ENCODE peak calls at places on chromosomes 11 and 22, in seven cellular contexts. J is stimulated activated CD4-positive, alpha-beta T cell treated with anti-CD3 and anti-CD28 coated beads, Interleukin-2, amount 100 ng/mL, for 48 hours; Q is stimulated activated naive CD8-positive, alpha-beta T cell treated with anti-CD3 and anti-CD28 coated beads, Interleukin-15, amount 100 ng/mL, for 72 hours; M is activated CD4-positive, alpha-beta T cell treated with anti-CD3 and anti-CD28 coated beads, Interleukin-2, amount 50 U/mL, for 1 hour; V is nucleus accumbens; X is chondrocyte; T is COR-L47. I is an unnamed sample.

GRCh38 chr11:129012880-129013279 is 70.2 kb upstream of the TP53AIP1 start:
- DNase-seq in J (no peak), Q (no peak), M (no peak), V (no peak), X (no peak), T (no peak), I (no peak)

GRCh38 chr11:44899959-44900358 is 50.7 kb downstream of the TP53I11 start:
- DNase-seq in J (peak; percentile 37), Q (peak; percentile 31), M (peak; percentile 13), V (no peak), X (no peak), T (no peak), I (no peak)

GRCh38 chr22:19762315-19763140 is 1.9 kb downstream of the TBX1 start:
- DNase-seq in J (no peak), Q (no peak), M (no peak), V (no peak), X (no peak), T (no peak), I (no peak)

GRCh38 chr11:87460842-87461637 is 423.3 kb downstream of the TMEM135 start:
- DNase-seq in J (no peak), Q (no peak), M (no peak), V (no peak), X (no peak), T (no peak), I (no peak)

GRCh38 chr11:69352715-69353325 is 58.9 kb downstream of the MYEOV start:
- DNase-seq in J (no peak), Q (no peak), M (no peak), V (no peak), X (no peak), T (no peak), I (peak; percentile 53)

GRCh38 chr22:37095113-37095512 is 14.4 kb downstream of the TMPRSS6 start:
- DNase-seq in J (peak; percentile 65), Q (peak; percentile 43), M (no peak), V (no peak), X (no peak), T (no peak), I (no peak)

GRCh38 chr22:24803064-24803542 is 2.9 kb upstream of the SGSM1 start:
- DNase-seq in J (peak; percentile 61), Q (peak; percentile 21), M (peak; percentile 65), V (no peak), X (no peak), T (peak; percentile 24), I (peak; percentile 54)

GRCh38 chr11:120717623-120718022 is 206.1 kb downstream of the GRIK4 start:
- DNase-seq in J (no peak), Q (no peak), M (no peak), V (no peak), X (no peak), T (no peak), I (no peak)

GRCh38 chr22:30667486-30668305 is at the start of gene DUSP18:
- DNase-seq in J (peak; percentile 95), Q (peak; percentile 90), M (peak; percentile 94), V (peak; percentile 72), X (no peak), T (peak; percentile 86), I (peak; percentile 97)

GRCh38 chr22:47200273-47201051 is 438.0 kb downstream of the TBC1D22A start:
- DNase-seq in J (no peak), Q (peak; percentile 8), M (no peak), V (no peak), X (no peak), T (no peak), I (peak; percentile 72)

GRCh38 chr22:46769191-46769675 is 6.8 kb downstream of the TBC1D22A start:
- DNase-seq in J (no peak), Q (no peak), M (no peak), V (no peak), X (peak; percentile 75), T (no peak), I (no peak)

GRCh38 chr11:75200051-75200450 is 40.5 kb upstream of the TPBGL start:
- DNase-seq in J (no peak), Q (no peak), M (no peak), V (no peak), X (no peak), T (no peak), I (no peak)

GRCh38 chr22:29481265-29482000 is 1.4 kb downstream of the NEFH start:
- DNase-seq in J (no peak), Q (no peak), M (no peak), V (no peak), X (no peak), T (no peak), I (no peak)

GRCh38 chr11:83583953-83584352 is 297.8 kb upstream of the CCDC90B start:
- DNase-seq in J (no peak), Q (no peak), M (no peak), V (no peak), X (no peak), T (no peak), I (no peak)

GRCh38 chr11:17725174-17725573 is 5.8 kb downstream of the MYOD1 start:
- DNase-seq in J (no peak), Q (no peak), M (no peak), V (no peak), X (no peak), T (no peak), I (no peak)

GRCh38 chr11:119716475-119717057 is 12.4 kb downstream of the NECTIN1 start:
- DNase-seq in J (no peak), Q (no peak), M (no peak), V (no peak), X (no peak), T (no peak), I (no peak)

GRCh38 chr11:107957109-107957588 is 28.9 kb downstream of the RAB39A start:
- DNase-seq in J (no peak), Q (no peak), M (no peak), V (no peak), X (no peak), T (no peak), I (no peak)

GRCh38 chr11:28770806-28771205 is 662.6 kb downstream of the METTL15 start:
- DNase-seq in J (no peak), Q (no peak), M (no peak), V (no peak), X (no peak), T (no peak), I (no peak)

GRCh38 chr22:38214248-38215056 is 12.7 kb downstream of the MAFF start:
- DNase-seq in J (peak; percentile 53), Q (peak; percentile 48), M (peak; percentile 75), V (peak; percentile 34), X (no peak), T (no peak), I (peak; percentile 88)

GRCh38 chr11:35751664-35752061 is 89.1 kb downstream of the TRIM44 start:
- DNase-seq in J (no peak), Q (no peak), M (no peak), V (no peak), X (no peak), T (no peak), I (no peak)